ENCODE peak calls at places on chromosomes 16 and 17, in eight cellular contexts. L is foreskin fibroblast; Y is AG10803; M is CD8-positive, alpha-beta memory T cell; K is Karpas-422; Z is naive B cell; G is activated naive CD4-positive, alpha-beta T cell treated with anti-CD3 and anti-CD28 coated beads for 36 hours; H is kidney. T is an unnamed sample.

GRCh38 chr16:4402439-4403132 is 13.8 kb downstream of the CORO7 start:
- DNase-seq in L (peak), Y (peak), M (peak), K (peak), Z (peak), G (peak), H (peak), T (peak)

GRCh38 chr16:67470314-67470713 is 10.6 kb downstream of the ATP6V0D1 start:
- DNase-seq in L (no peak), Y (peak), M (no peak), K (no peak), Z (no peak), G (no peak), H (peak), T (no peak)

GRCh38 chr16:29705030-29705429 is 26.1 kb downstream of the QPRT start:
- DNase-seq in L (no peak), Y (no peak), M (no peak), K (no peak), Z (no peak), G (no peak), H (no peak), T (peak)

GRCh38 chr17:17818088-17818526 is 18.7 kb downstream of the SREBF1 start:
- DNase-seq in L (no peak), Y (no peak), M (no peak), K (peak), Z (no peak), G (no peak), H (no peak), T (peak)

GRCh38 chr16:85436636-85437160 is 176.4 kb upstream of the GSE1 start:
- DNase-seq in L (no peak), Y (no peak), M (no peak), K (no peak), Z (no peak), G (no peak), H (no peak), T (peak)

GRCh38 chr17:37772982-37773381 is 28.1 kb upstream of the HNF1B start:
- DNase-seq in L (no peak), Y (no peak), M (no peak), K (no peak), Z (no peak), G (no peak), H (no peak), T (no peak)

GRCh38 chr16:67206838-67207115 is 7.8 kb downstream of the ELMO3 start:
- DNase-seq in L (no peak), Y (no peak), M (no peak), K (no peak), Z (no peak), G (no peak), H (no peak), T (no peak)

GRCh38 chr16:66946541-66946940 is 11.2 kb downstream of the CES2 start:
- DNase-seq in L (no peak), Y (no peak), M (no peak), K (no peak), Z (no peak), G (no peak), H (no peak), T (no peak)

GRCh38 chr17:2283302-2283701 is 20.3 kb downstream of the SMG6 start:
- DNase-seq in L (no peak), Y (no peak), M (no peak), K (no peak), Z (no peak), G (no peak), H (no peak), T (no peak)

GRCh38 chr16:28915181-28915580 is 9.9 kb downstream of the RABEP2 start:
- DNase-seq in L (peak), Y (peak), M (no peak), K (no peak), Z (no peak), G (no peak), H (no peak), T (peak)

GRCh38 chr17:43217614-43218087 is 6.0 kb downstream of the TMEM106A start:
- DNase-seq in L (no peak), Y (no peak), M (no peak), K (peak), Z (no peak), G (peak), H (no peak), T (no peak)

GRCh38 chr17:2959371-2960130 is 103.9 kb downstream of the OR1D5 start:
- DNase-seq in L (no peak), Y (no peak), M (no peak), K (no peak), Z (no peak), G (no peak), H (no peak), T (no peak)

GRCh38 chr17:64343833-64344637 is 46.6 kb downstream of the PECAM1 start:
- DNase-seq in L (peak), Y (peak), M (no peak), K (no peak), Z (no peak), G (peak), H (peak), T (peak)

GRCh38 chr16:67086829-67087228 is 22.9 kb upstream of the PHAF1 start:
- DNase-seq in L (no peak), Y (peak), M (no peak), K (no peak), Z (no peak), G (no peak), H (no peak), T (no peak)

GRCh38 chr17:69853533-69854262 is 221.3 kb upstream of the KCNJ16 start:
- DNase-seq in L (no peak), Y (peak), M (no peak), K (no peak), Z (no peak), G (no peak), H (no peak), T (peak)

GRCh38 chr16:66427871-66428681 is 981 bp downstream of the BEAN1 start:
- DNase-seq in L (no peak), Y (no peak), M (no peak), K (no peak), Z (no peak), G (no peak), H (no peak), T (peak)

GRCh38 chr16:84132527-84133285 is 12.3 kb downstream of the HSDL1 start:
- DNase-seq in L (no peak), Y (no peak), M (no peak), K (peak), Z (peak), G (no peak), H (no peak), T (no peak)

GRCh38 chr17:44927696-44928095 is 12.4 kb upstream of the GFAP start:
- DNase-seq in L (no peak), Y (no peak), M (no peak), K (no peak), Z (no peak), G (peak), H (peak), T (no peak)

GRCh38 chr16:11964761-11965539 is at the start of gene TNFRSF17:
- DNase-seq in L (no peak), Y (peak), M (no peak), K (peak), Z (no peak), G (no peak), H (peak), T (peak)

GRCh38 chr17:15454328-15454727 is 13.1 kb downstream of the CDRT4 start:
- DNase-seq in L (no peak), Y (no peak), M (no peak), K (no peak), Z (no peak), G (no peak), H (no peak), T (no peak)

GRCh38 chr17:29190039-29190438 is 9.8 kb upstream of the MYO18A start:
- DNase-seq in L (no peak), Y (no peak), M (no peak), K (no peak), Z (no peak), G (no peak), H (no peak), T (no peak)

GRCh38 chr17:29143894-29144293 is 36.3 kb downstream of the MYO18A start:
- DNase-seq in L (no peak), Y (peak), M (no peak), K (peak), Z (no peak), G (no peak), H (no peak), T (peak)